ENCODE peak calls at places on chromosomes 16 and 17, in seven cellular contexts. N is kidney epithelial cell; Z is CD4-positive, alpha-beta T cell; E is left ventricle myocardium inferior; B is OCI-LY7; F is heart right ventricle; C is heart left ventricle. L is an unnamed sample.

GRCh38 chr17:44095647-44096496 is 25.3 kb downstream of the G6PC3 start:
- DNase-seq in N (peak; percentile 60), Z (no peak), E (peak; percentile 71), B (no peak), F (peak; percentile 90), C (peak; percentile 82), L (no peak)

GRCh38 chr16:66874079-66874775 is 6.1 kb upstream of the PDP2 start:
- DNase-seq in N (no peak), Z (no peak), E (no peak), B (peak; percentile 15), F (no peak), C (no peak), L (peak; percentile 61)

GRCh38 chr17:63945851-63946439 is 13.8 kb upstream of the CD79B start:
- DNase-seq in N (no peak), Z (no peak), E (no peak), B (peak; percentile 92), F (no peak), C (no peak), L (peak; percentile 66)

GRCh38 chr17:8965394-8966168 is at the start of gene PIK3R5:
- DNase-seq in N (no peak), Z (peak; percentile 82), E (peak; percentile 50), B (peak; percentile 77), F (peak; percentile 24), C (peak; percentile 47), L (peak; percentile 81)

GRCh38 chr17:63399316-63399715 is 46.8 kb downstream of the CYB561 start:
- DNase-seq in N (no peak), Z (no peak), E (no peak), B (no peak), F (no peak), C (no peak), L (no peak)

GRCh38 chr17:29585080-29585751 is 4.2 kb downstream of the GIT1 start:
- DNase-seq in N (no peak), Z (no peak), E (no peak), B (peak; percentile 51), F (peak; percentile 72), C (peak; percentile 58), L (peak; percentile 45)

GRCh38 chr17:73170324-73170723 is 5.5 kb downstream of the SSTR2 start:
- DNase-seq in N (no peak), Z (no peak), E (no peak), B (no peak), F (no peak), C (no peak), L (no peak)

GRCh38 chr17:79776378-79777165 is 1.4 kb upstream of the CBX2 start:
- DNase-seq in N (no peak), Z (no peak), E (no peak), B (no peak), F (no peak), C (no peak), L (no peak)

GRCh38 chr16:82033006-82033405 is 2.0 kb upstream of the HSD17B2 start:
- DNase-seq in N (no peak), Z (no peak), E (no peak), B (no peak), F (no peak), C (no peak), L (no peak)

GRCh38 chr17:6893382-6894205 is 62.1 kb upstream of the TEKT1 start:
- DNase-seq in N (no peak), Z (no peak), E (no peak), B (no peak), F (no peak), C (no peak), L (no peak)

GRCh38 chr16:13453938-13454553 is 465.9 kb upstream of the ERCC4 start:
- DNase-seq in N (no peak), Z (no peak), E (no peak), B (peak; percentile 72), F (no peak), C (no peak), L (peak; percentile 60)

GRCh38 chr17:75893305-75894048 is 3.3 kb downstream of the TRIM65 start:
- DNase-seq in N (no peak), Z (no peak), E (no peak), B (no peak), F (no peak), C (no peak), L (no peak)

GRCh38 chr16:86038923-86039310 is 140.0 kb downstream of the IRF8 start:
- DNase-seq in N (no peak), Z (no peak), E (no peak), B (no peak), F (no peak), C (no peak), L (peak; percentile 65)

GRCh38 chr17:2889256-2889655 is 93.0 kb downstream of the RAP1GAP2 start:
- DNase-seq in N (no peak), Z (no peak), E (no peak), B (no peak), F (no peak), C (no peak), L (no peak)

GRCh38 chr17:28938552-28938951 is 12.8 kb downstream of the PHF12 start:
- DNase-seq in N (no peak), Z (no peak), E (no peak), B (no peak), F (peak; percentile 61), C (peak; percentile 73), L (no peak)

GRCh38 chr17:43079578-43080302 is 45.4 kb downstream of the BRCA1 start:
- DNase-seq in N (no peak), Z (no peak), E (no peak), B (no peak), F (no peak), C (no peak), L (no peak)

GRCh38 chr17:12789976-12790805 is 893 bp downstream of the ARHGAP44 start:
- DNase-seq in N (no peak), Z (no peak), E (peak; percentile 15), B (no peak), F (no peak), C (no peak), L (no peak)

DNA sequence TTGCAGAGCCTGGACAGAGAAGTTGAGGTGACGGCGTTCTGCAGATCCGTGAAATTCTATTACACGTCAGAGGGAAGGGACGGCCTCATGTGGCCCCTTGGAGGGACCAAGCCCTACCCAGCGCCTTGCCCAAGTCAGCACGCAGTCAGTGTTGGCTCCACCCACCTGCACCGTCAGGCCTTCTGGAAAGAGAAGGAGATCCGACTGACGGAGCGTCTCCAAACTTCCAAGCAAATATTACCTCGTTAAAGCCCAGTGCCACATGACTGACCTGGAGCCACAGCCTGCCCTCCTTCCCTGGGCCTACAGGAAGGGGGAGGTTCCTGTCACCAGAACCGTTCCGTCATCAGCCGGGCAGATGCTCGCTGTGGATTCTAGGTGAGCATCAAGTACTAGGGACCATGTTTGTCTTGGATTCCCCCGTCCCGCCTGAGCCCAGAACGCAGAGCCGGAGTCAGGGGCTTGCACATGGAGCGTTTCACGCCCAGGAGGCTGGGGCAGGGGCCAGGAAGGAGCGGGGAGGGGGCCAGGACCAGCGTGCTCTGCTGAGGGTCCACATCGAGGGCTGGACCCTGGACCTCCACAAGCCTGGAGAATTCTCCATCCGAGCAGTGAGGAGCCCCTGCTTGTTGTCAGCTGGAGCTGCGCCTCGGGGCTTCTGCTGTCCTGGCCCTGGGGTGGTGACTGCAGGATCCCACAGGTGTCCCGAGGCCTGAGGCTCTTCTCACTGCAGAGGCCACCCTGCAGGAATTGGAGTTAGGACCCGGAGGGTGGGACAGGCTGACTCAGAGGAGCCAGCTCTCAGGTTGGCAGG is 22.6 kb upstream of the METRNL start:
- DNase-seq in N (no peak), Z (no peak), E (no peak), B (no peak), F (no peak), C (no peak), L (no peak)
- TF ChIP-seq CTCF in N (no peak), Z (no peak), E (no peak), B (no peak), F (no peak), C (no peak), L (no peak)

GRCh38 chr17:74215332-74215727 is 2.0 kb downstream of the TTYH2 start:
- DNase-seq in N (no peak), Z (no peak), E (peak; percentile 57), B (peak; percentile 27), F (peak; percentile 56), C (peak; percentile 81), L (no peak)

GRCh38 chr17:74216505-74216904 is 3.1 kb downstream of the TTYH2 start:
- DNase-seq in N (no peak), Z (no peak), E (no peak), B (no peak), F (no peak), C (peak; percentile 38), L (no peak)

GRCh38 chr17:74214642-74215331 is 1.4 kb downstream of the TTYH2 start:
- DNase-seq in N (no peak), Z (no peak), E (peak; percentile 44), B (no peak), F (peak; percentile 54), C (peak; percentile 75), L (no peak)

GRCh38 chr17:74218436-74218835 is 5.1 kb downstream of the TTYH2 start:
- DNase-seq in N (no peak), Z (no peak), E (no peak), B (no peak), F (no peak), C (no peak), L (no peak)

DNA sequence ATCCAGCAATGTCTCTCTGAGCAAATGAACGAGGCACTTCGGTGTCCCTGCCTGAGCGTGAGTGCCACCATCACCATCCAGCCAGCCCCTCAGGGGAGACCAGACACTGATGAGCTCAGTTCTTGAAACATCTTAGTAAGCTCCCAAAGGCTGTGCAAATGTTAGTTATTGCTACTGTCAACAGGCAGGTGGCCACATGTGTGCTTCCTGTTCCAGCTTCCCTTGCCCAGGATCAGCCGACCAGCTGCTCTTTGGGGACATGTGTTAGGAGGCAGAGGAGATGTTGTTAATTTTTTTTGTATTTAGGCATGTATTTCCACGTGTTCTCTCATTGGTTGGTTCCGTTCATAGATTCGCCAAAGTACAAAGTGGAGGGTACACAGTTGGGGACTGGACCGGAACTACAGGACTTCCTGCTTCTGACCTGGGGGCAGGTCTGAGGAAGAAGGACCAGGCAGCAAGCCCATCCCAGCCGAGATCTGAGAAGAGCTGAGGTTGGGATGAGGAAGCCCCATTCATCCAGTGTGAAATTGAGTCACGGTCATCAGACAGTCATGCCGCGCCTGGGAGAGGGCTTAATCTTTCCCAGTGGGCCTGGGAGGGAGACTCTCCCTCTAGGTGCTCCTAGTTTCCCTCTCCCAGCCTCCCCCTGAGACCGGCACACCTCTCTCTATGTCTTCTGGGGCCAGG is 3.8 kb downstream of the TTYH2 start:
- DNase-seq in N (no peak), Z (no peak), E (no peak), B (peak; percentile 39), F (no peak), C (no peak), L (no peak)
- TF ChIP-seq CTCF in N (no peak), Z (no peak), E (no peak), B (no peak), F (no peak), C (no peak), L (no peak)

DNA sequence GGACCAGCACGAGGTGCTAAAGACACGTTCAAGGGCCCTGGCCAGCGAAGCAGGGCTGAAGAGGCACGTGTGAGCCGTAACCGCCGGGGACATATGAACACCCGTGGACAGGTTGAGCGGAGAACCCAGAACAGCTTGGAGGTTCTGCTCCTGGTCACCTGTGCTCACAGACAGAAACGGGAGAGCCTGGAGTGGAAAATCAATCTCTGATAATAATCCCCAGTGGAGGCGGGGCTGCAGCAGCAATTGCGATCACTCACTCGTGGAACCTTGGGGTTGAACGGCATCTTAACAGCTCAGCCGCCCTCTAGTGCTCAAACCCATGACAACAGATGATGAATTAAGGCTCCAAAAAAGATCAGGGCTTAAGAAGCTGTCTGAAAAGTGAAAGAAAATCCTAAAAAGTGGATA is 25.6 kb downstream of the WIPI1 start:
- DNase-seq in N (no peak), Z (peak; percentile 40), E (no peak), B (peak; percentile 73), F (no peak), C (no peak), L (peak; percentile 67)
- TF ChIP-seq CTCF in N (peak; percentile 48), Z (peak; percentile 54), E (peak; percentile 32), B (peak; percentile 87), F (peak; percentile 28), C (no peak), L (peak; percentile 23)

GRCh38 chr17:80984749-80985148 is 6.9 kb upstream of the CHMP6 start:
- DNase-seq in N (no peak), Z (no peak), E (no peak), B (no peak), F (no peak), C (no peak), L (no peak)
- TF ChIP-seq CTCF in N (peak; percentile 11), Z (no peak), E (no peak), B (no peak), F (no peak), C (no peak), L (no peak)

L was measured in activated CD8-positive, alpha-beta T cell treated with anti-CD3 and anti-CD28 coated beads for 36 hours.